ENCODE peak calls at places on chromosomes 5 and 9, in five cellular contexts. S, C, L, W and A are unnamed samples.

GRCh38 chr5:20113031-20113685 is 125.2 kb upstream of the CDH18 start:
- DNase-seq in W (no peak), L (no peak), C (no peak), S (no peak), A (no peak)

GRCh38 chr9:79663299-79663698 is 91.5 kb downstream of the TLE4 start:
- DNase-seq in L (peak), W (no peak), C (no peak), S (no peak), A (no peak)

GRCh38 chr9:85349046-85349445 is 392.7 kb downstream of the AGTPBP1 start:
- DNase-seq in S (no peak), C (no peak), L (no peak), W (no peak), A (no peak)

GRCh38 chr9:133883356-133883755 is 108.8 kb downstream of the VAV2 start:
- DNase-seq in S (no peak), W (no peak), C (no peak), L (no peak), A (no peak)

GRCh38 chr9:115694014-115694413 is 459.6 kb upstream of the PAPPA start:
- DNase-seq in C (no peak), S (peak), L (peak), W (peak), A (no peak)

GRCh38 chr5:87004101-87004500 is 263.6 kb upstream of the RASA1 start:
- DNase-seq in S (no peak), W (no peak), C (no peak), L (no peak), A (no peak)

GRCh38 chr5:142671801-142672200 is 14.1 kb downstream of the FGF1 start:
- DNase-seq in S (no peak), C (no peak), L (no peak), W (no peak), A (no peak)

GRCh38 chr9:571066-571465 is 270.4 kb upstream of the DMRT1 start:
- DNase-seq in C (no peak), W (no peak), S (no peak), L (no peak), A (no peak)

GRCh38 chr9:128431207-128431606 is 10.6 kb downstream of the CERCAM start:
- DNase-seq in L (no peak), S (no peak), C (no peak), W (no peak), A (no peak)

GRCh38 chr5:172892713-172893112 is 58.7 kb downstream of the ERGIC1 start:
- DNase-seq in C (no peak), S (no peak), L (no peak), W (no peak), A (no peak)

GRCh38 chr5:156201793-156202388 is 125.1 kb upstream of the SGCD start:
- DNase-seq in S (peak), W (no peak), C (no peak), L (no peak), A (no peak)

GRCh38 chr9:132383462-132383883 is 23.2 kb downstream of the TTF1 start:
- DNase-seq in C (no peak), L (no peak), W (no peak), S (no peak), A (no peak)

GRCh38 chr9:132384376-132384775 is 22.3 kb downstream of the TTF1 start:
- DNase-seq in S (no peak), C (no peak), L (no peak), W (no peak), A (peak)

DNA sequence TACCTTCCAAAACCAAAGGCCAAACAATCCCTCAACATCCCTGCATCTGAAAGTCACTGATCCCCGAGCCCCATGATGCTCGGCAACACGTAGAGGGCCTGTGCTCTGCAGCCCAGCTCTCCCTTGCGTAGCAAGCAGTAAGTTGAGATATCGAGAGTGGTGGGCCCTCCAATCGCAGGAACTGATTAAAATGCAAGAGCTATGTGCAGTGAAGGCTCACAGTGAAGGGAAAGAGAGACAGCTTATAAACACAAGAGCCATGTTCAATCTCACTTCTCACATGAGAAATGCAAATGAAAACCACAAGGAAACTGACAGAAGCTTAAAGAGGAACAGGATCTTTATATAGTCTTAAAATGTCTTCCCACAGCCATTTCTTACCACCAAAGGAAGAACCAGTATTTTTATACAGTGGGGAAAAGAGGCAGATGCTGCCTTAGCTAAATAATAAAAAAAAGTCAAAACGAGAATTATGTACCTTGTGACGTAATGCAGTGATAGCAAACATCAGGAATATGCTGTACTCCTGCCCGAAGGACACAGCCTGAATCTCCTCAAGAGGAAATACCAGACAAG is 24.6 kb downstream of the TTF1 start:
- DNase-seq in C (no peak), S (no peak), L (no peak), W (no peak), A (peak)
- TF ChIP-seq JUNB in C (no peak), S (no peak), L (no peak), W (no peak), A (peak)

DNA sequence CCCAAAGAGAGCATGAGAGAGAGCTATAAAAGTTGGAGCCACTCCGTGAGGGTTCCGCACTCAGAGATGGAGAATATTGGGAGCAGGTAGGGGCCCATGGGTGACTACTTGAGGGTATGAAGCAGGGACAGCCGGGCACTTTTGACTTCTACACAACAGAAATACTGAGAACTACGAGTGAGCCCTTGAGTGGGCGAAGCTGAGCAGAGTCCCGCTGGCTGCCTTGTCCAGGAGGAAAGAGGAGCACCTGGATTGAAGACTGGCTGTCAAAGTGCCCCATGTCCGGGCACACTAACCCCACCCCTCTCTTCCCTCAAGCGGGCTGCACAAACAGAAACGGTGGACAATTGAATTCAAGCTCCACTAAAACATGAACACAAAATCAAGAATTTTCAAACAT is 33.6 kb downstream of the FYB1 start:
- DNase-seq in C (no peak), S (no peak), W (no peak), L (no peak), A (no peak)
- TF ChIP-seq JUNB in C (no peak), S (no peak), W (no peak), L (no peak), A (no peak)

GRCh38 chr9:113822315-113822714 is 53.8 kb upstream of the ZNF618 start:
- DNase-seq in C (no peak), S (no peak), L (no peak), W (no peak), A (no peak)

GRCh38 chr9:113823421-113823820 is 52.7 kb upstream of the ZNF618 start:
- DNase-seq in S (no peak), W (no peak), C (no peak), L (no peak), A (no peak)

DNA sequence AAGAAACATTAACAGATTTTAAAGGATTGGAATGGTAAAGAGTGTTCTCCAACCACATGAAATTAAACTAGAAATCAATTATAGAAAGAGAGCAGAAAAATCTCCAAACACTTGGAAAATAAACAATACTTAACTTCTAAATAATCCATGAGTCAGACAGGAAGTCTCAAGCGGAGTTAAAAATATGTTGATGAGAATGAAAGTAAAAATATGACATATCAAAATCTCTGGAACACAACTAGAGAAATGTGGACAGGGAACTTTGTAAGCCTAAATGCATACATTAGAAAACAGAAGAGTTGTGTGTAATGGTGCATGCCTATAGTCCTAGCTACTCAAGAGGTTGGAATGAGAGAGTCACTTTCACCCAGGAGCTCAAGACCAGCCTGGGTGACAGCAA is 47.9 kb upstream of the ZNF618 start:
- DNase-seq in S (no peak), L (no peak), W (no peak), C (no peak), A (no peak)
- TF ChIP-seq JUNB in S (no peak), L (no peak), W (no peak), C (no peak), A (no peak)

DNA sequence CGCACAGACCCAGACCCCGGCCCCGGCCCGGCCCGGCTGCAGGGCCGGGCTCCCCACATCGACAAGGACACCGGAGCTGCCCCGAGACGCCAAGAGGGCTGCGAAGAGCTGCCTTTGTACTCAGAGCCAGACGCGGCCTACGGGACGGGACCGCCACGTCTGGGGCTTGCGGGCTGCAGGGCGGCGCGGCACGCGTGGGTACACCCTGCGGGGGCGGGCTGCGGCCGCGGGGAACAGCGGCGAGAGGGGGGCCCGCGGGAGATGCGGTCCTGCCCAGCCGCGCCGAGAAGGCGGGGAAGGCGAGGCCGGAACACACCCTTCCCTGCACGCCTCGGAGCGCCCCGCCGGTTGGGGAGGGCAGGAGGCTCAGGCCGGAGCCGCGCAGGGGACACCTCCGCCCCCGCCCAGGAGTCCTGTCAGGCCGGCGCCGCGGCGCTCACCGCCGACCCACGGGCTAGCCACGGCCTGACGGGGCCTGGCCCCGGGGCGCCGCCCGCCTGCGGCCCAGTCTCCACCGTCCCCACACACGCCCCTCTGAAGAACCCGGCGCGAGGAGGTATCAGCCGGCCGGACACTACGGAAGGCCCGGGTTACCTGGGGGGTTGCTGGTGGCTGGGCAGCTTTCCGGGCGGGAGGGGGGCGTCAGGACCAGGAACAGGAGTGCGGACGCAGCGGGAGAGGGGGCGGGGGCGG is 478 bp downstream of the RAB14 start:
- DNase-seq in W (no peak), S (no peak), L (peak), C (peak), A (no peak)
- TF ChIP-seq JUNB in W (no peak), S (no peak), L (no peak), C (no peak), A (no peak)

DNA sequence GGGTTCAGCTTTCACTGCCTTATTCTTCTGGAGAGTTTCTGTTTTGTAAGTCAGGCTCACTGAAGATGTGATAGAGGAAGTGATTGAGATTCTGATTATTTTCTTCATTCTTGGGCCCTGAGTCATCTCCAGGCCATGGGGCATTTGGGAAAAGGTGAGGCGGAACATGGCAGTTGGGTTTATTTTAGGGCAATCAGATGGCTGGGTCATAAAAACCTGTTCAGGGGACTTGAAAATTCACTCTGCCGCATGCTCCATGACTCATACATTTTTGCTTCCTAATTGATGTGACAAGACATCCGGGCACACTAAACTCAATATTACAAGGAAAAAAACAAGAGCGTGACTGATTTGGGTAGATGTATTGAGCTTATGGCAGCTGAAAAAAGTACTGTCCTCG is 265.7 kb upstream of the KLF4 start:
- DNase-seq in L (no peak), S (no peak), C (no peak), W (no peak), A (no peak)
- TF ChIP-seq JUNB in L (no peak), S (peak), C (no peak), W (no peak), A (no peak)

GRCh38 chr9:92535940-92536850 is at the start of gene ECM2:
- DNase-seq in S (no peak), C (no peak), L (no peak), W (no peak), A (no peak)
- TF ChIP-seq JUNB in S (no peak), C (no peak), L (no peak), W (no peak), A (no peak)

DNA sequence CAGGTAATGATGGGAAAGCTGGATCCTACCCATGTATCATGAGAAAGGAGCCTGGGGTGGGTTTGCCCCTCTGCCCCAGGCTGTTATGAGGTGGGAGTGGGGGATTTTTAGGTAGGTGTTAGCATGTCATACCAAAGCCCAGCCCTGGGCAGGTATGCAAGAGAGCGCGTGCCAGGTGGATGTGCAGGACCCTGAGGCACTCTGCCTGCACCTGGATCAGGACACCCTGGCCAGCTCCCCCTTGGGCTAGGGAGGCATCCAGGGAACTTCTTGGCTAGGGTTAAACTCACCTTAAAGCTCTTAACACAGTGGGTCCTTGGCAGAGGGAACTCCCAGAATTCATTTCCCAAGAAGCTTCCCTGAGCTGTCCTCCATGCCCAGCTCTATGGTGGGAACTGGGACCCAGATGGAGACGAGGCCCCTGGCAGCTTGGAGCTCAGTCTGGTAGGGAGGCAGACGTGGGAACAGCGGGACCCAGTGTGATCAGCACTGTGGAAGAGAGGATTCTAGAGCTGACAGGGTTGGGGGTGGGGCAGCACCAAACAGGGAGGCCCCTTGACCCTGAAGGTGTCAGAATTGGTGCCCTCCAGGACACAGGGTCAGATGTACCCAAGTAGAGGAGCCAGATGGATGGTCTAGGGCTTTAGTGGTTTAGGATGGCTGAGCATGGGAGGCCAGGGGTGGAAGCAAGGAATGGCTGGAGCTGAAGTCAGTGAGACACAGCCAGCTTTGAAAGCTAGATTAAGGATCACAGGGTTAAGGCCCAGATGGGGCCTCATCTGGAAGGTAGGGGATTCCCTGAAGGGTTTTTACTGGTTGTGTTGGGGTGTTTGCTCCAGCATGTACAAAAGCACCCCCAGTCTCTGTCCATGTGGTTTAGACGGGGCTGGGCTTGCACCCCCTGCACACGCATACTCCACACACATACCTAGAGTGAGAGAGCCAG is 2.2 kb upstream of the PRR7 start:
- DNase-seq in W (no peak), C (no peak), S (no peak), L (no peak), A (no peak)
- TF ChIP-seq JUNB in W (no peak), C (no peak), S (no peak), L (no peak), A (no peak)

GRCh38 chr5:37249820-37250175 is 622 bp upstream of the CPLANE1 start:
- DNase-seq in C (no peak), W (no peak), S (no peak), L (no peak), A (no peak)

GRCh38 chr5:37248970-37249819 is at the start of gene CPLANE1:
- DNase-seq in W (peak), S (peak), L (peak), C (no peak), A (peak)

GRCh38 chr5:37247036-37247435 is 2.1 kb downstream of the CPLANE1 start:
- DNase-seq in W (no peak), C (no peak), S (no peak), L (no peak), A (no peak)

GRCh38 chr5:37247496-37247895 is 1.7 kb downstream of the CPLANE1 start:
- DNase-seq in C (no peak), W (no peak), L (no peak), S (no peak), A (no peak)

DNA sequence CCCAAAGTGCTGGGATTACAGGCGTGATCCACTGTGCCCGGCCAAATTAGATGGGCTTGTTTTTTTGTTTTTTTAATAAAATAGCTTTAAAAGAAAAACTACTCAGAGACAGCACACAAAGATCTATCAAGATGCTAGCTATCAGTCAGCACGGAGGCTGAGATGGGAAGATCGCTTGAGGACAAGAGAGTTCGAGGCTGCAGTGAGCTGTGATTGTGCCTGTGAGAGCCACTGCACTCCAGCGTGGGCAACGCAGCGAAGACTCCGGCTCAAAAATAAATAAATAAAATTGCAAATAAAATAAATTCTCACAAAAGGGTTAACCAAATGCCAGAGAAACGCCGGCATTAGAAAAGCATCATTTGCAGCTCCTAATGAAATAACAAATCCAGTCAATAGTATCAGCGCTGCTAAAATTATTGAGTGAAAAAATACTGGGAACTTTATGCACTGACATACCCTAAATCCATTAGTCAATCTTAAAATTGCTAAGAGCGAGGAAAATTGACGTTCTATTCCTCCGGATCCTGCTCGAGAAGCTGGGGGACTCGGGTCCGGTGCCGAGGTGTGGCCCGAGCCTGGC is 698 bp downstream of the CPLANE1 start:
- DNase-seq in C (no peak), L (peak), S (no peak), W (no peak), A (peak)
- TF ChIP-seq JUNB in C (no peak), L (no peak), S (no peak), W (no peak), A (no peak)

GRCh38 chr5:78971998-78972397 is 13.1 kb downstream of the ARSB start:
- DNase-seq in S (no peak), W (no peak), C (no peak), L (no peak), A (no peak)

GRCh38 chr5:78968781-78969180 is 16.3 kb downstream of the ARSB start:
- DNase-seq in S (no peak), W (no peak), C (no peak), L (no peak), A (no peak)

GRCh38 chr5:78974011-78974410 is 11.1 kb downstream of the ARSB start:
- DNase-seq in L (no peak), W (no peak), C (no peak), S (no peak), A (no peak)

GRCh38 chr5:78975035-78975434 is 10.1 kb downstream of the ARSB start:
- DNase-seq in L (no peak), C (no peak), W (no peak), S (no peak), A (no peak)

GRCh38 chr5:78972654-78973428 is 12.3 kb downstream of the ARSB start:
- DNase-seq in L (no peak), C (no peak), S (no peak), W (no peak), A (no peak)
- TF ChIP-seq JUNB in L (no peak), C (no peak), S (no peak), W (no peak), A (no peak)

GRCh38 chr5:150118561-150119229 is 32.3 kb upstream of the CSF1R start:
- DNase-seq in W (no peak), L (no peak), S (no peak), C (no peak), A (no peak)
- TF ChIP-seq JUNB in W (no peak), L (no peak), S (no peak), C (no peak), A (no peak)